ENCODE peak calls at places on chromosomes 5 and 9, in ten cellular contexts. N is neural progenitor cell, P is Caco-2, Q is left ventricle myocardium inferior, V is psoas muscle, R is sigmoid colon, B is ovary, O is transverse colon, A is upper lobe of left lung, S is esophagus squamous epithelium. W is an unnamed sample.

GRCh38 chr5:173829826-173830225 is 58.3 kb upstream of the CPEB4 start:
- DNase-seq in V (no peak), O (no peak), R (no peak), B (no peak), S (no peak), P (no peak), A (no peak), Q (no peak), N (no peak), W (peak; percentile 47)

GRCh38 chr5:76604838-76605237 is 18.4 kb downstream of the F2RL2 start:
- DNase-seq in N (no peak), V (no peak), R (no peak), Q (no peak), A (no peak), B (no peak), O (no peak), S (no peak), P (no peak), W (no peak)

GRCh38 chr5:98723061-98723460 is 50.4 kb upstream of the RGMB start:
- DNase-seq in O (no peak), R (no peak), A (no peak), N (no peak), S (no peak), V (no peak), P (no peak), Q (no peak), B (no peak), W (no peak)

GRCh38 chr5:67165524-67166459 is 30.8 kb downstream of the CD180 start:
- DNase-seq in S (peak; percentile 40), V (peak; percentile 90), B (peak; percentile 82), O (peak; percentile 90), A (peak; percentile 94), Q (peak; percentile 86), R (peak; percentile 92), N (peak; percentile 91), P (peak; percentile 31), W (peak; percentile 33)

GRCh38 chr9:128899566-128900322 is 17.8 kb downstream of the LRRC8A start:
- DNase-seq in A (no peak), R (no peak), P (no peak), S (no peak), V (no peak), B (no peak), O (peak; percentile 47), N (no peak), Q (no peak), W (no peak)

GRCh38 chr9:10534863-10535262 is 77.9 kb downstream of the PTPRD start:
- DNase-seq in O (no peak), R (no peak), Q (no peak), N (no peak), S (no peak), A (no peak), P (no peak), V (no peak), B (no peak), W (no peak)

GRCh38 chr5:151738125-151738848 is 20.1 kb downstream of the ATOX1 start:
- DNase-seq in Q (no peak), V (no peak), N (no peak), B (peak; percentile 48), P (no peak), O (no peak), R (no peak), S (no peak), A (no peak), W (no peak)

GRCh38 chr9:135254176-135255032 is 166.9 kb downstream of the OLFM1 start:
- DNase-seq in P (no peak), A (no peak), O (no peak), B (no peak), R (peak; percentile 57), S (no peak), N (no peak), Q (peak; percentile 5), V (peak; percentile 33), W (peak; percentile 10)

GRCh38 chr5:147479431-147479830 is 30.4 kb downstream of the DPYSL3 start:
- DNase-seq in Q (no peak), B (no peak), P (no peak), O (no peak), V (no peak), N (peak; percentile 34), A (no peak), R (no peak), S (no peak), W (peak; percentile 42)

GRCh38 chr5:171149772-171150171 is 159.3 kb upstream of the TLX3 start:
- DNase-seq in P (no peak), B (no peak), R (no peak), Q (no peak), A (no peak), O (no peak), N (no peak), V (no peak), S (no peak), W (no peak)

GRCh38 chr5:110017854-110018253 is 328.1 kb downstream of the MAN2A1 start:
- DNase-seq in S (no peak), A (no peak), Q (no peak), N (no peak), O (no peak), V (no peak), B (no peak), P (no peak), R (no peak), W (no peak)

GRCh38 chr9:131530546-131530929 is 525 bp downstream of the UCK1 start:
- DNase-seq in Q (peak; percentile 32), V (peak; percentile 68), R (peak; percentile 76), P (peak; percentile 61), O (peak; percentile 47), N (peak; percentile 75), S (no peak), A (no peak), B (peak; percentile 64), W (peak; percentile 70)

GRCh38 chr9:131528186-131528585 is 2.9 kb downstream of the UCK1 start:
- DNase-seq in O (no peak), S (no peak), R (no peak), N (no peak), B (no peak), A (no peak), P (no peak), Q (no peak), V (no peak), W (no peak)

GRCh38 chr9:131528886-131529505 is 2.1 kb downstream of the UCK1 start:
- DNase-seq in B (no peak), R (peak; percentile 56), Q (no peak), P (no peak), O (no peak), A (peak; percentile 81), S (no peak), N (no peak), V (no peak), W (no peak)

GRCh38 chr9:131530930-131531832 is at the start of gene UCK1:
- DNase-seq in N (peak; percentile 96), V (peak; percentile 91), O (peak; percentile 77), P (peak; percentile 84), B (peak; percentile 85), A (peak; percentile 96), Q (peak; percentile 81), S (no peak), R (peak; percentile 90), W (peak; percentile 89)

GRCh38 chr9:131529597-131530545 is 1.2 kb downstream of the UCK1 start:
- DNase-seq in R (peak; percentile 46), Q (no peak), S (no peak), B (no peak), N (no peak), V (no peak), A (no peak), P (no peak), O (no peak), W (no peak)
- TF ChIP-seq CTCF in R (no peak), Q (no peak), S (no peak), B (no peak), N (no peak), V (no peak), A (no peak), P (no peak), O (no peak), W (no peak)

DNA sequence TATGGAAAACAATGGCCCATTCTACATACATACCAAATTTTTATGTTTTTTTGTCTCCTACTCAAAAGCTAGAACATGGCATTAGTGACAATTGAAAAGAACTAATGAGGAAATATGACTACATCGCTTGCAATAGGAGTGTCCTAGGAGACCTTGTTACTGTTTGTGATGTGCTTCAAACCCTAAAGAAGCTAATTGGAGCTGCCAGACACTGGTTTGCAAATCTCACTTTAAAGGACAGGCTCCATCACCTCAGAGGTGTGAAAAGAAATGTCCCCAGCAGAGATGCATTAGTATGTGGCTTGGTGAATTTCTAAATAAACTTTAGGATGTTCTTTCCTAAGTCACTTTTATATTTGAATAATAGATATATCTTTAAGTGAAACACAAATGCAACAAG is 354.3 kb upstream of the EFNA5 start:
- DNase-seq in S (no peak), Q (no peak), O (no peak), V (no peak), B (no peak), R (no peak), P (no peak), A (no peak), N (no peak), W (no peak)
- H3K4me1 ChIP-seq in S (no peaks in the 10 kb centered on the region), Q (peaks cover 18% of the 10 kb centered on the region), O (no peaks in the 10 kb centered on the region), V (peaks cover 6% of the 10 kb centered on the region), B (no peaks in the 10 kb centered on the region), R (no peaks in the 10 kb centered on the region), P (no peaks in the 10 kb centered on the region), A (no peaks in the 10 kb centered on the region), N (peaks cover 53% of the 10 kb centered on the region), W (peaks cover 17% of the 10 kb centered on the region)

GRCh38 chr9:24245988-24246387 is 299.7 kb downstream of the IZUMO3 start:
- DNase-seq in S (no peak), V (no peak), R (no peak), A (no peak), O (no peak), B (no peak), Q (no peak), P (no peak), N (peak; percentile 35), W (no peak)
- TF ChIP-seq CTCF in S (no peak), V (no peak), R (no peak), A (no peak), O (no peak), B (no peak), Q (no peak), P (no peak), N (peak; percentile 67), W (peak; percentile 47)

GRCh38 chr5:178115136-178115834 is 2.0 kb downstream of the N4BP3 start:
- DNase-seq in N (peak; percentile 93), Q (no peak), B (no peak), O (no peak), R (no peak), P (no peak), S (no peak), A (no peak), V (no peak), W (no peak)

GRCh38 chr5:178115835-178116405 is 2.6 kb downstream of the N4BP3 start:
- DNase-seq in Q (no peak), S (no peak), B (no peak), V (no peak), R (no peak), N (peak; percentile 89), A (no peak), P (no peak), O (no peak), W (no peak)

GRCh38 chr5:178118345-178118744 is 5.0 kb downstream of the N4BP3 start:
- DNase-seq in A (no peak), R (no peak), O (no peak), V (no peak), S (no peak), Q (no peak), N (no peak), P (no peak), B (no peak), W (no peak)

GRCh38 chr5:178117911-178118310 is 4.6 kb downstream of the N4BP3 start:
- DNase-seq in O (no peak), R (no peak), N (no peak), Q (no peak), P (no peak), A (peak; percentile 45), B (no peak), S (no peak), V (no peak), W (no peak)

GRCh38 chr5:178116406-178116885 is 3.1 kb downstream of the N4BP3 start:
- DNase-seq in R (no peak), Q (no peak), S (no peak), V (no peak), O (peak; percentile 56), A (peak; percentile 55), P (no peak), N (no peak), B (no peak), W (no peak)
- H3K4me1 ChIP-seq in R (no peaks in the 10 kb centered on the region), Q (peaks cover 55% of the 10 kb centered on the region), S (peaks cover 41% of the 10 kb centered on the region), V (peaks cover 19% of the 10 kb centered on the region), O (peaks cover 33% of the 10 kb centered on the region), A (peaks cover 72% of the 10 kb centered on the region), P (peaks cover 19% of the 10 kb centered on the region), N (peaks cover 29% of the 10 kb centered on the region), B (no peaks in the 10 kb centered on the region), W (peaks cover 4% of the 10 kb centered on the region)